ENCODE peak calls at places on chromosomes 4 and X, in six cellular contexts. One of them, this sample, is unnamed.

GRCh38 chrX:2486476-2487133 is 14.2 kb downstream of the DHRSX start:
- DNase-seq in dorsolateral prefrontal cortex: no peak
- DNase-seq in fibroblast of mammary gland: no peak
- DNase-seq in GM20000: peak; percentile 12
- DNase-seq in upper lobe of right lung: peak; percentile 29
- DNase-seq in psoas muscle: no peak
- DNase-seq in this sample: no peak

GRCh38 chr4:151226004-151226932 is 50.7 kb upstream of the PRSS48 start:
- DNase-seq in GM20000: no peak
- DNase-seq in upper lobe of right lung: no peak
- DNase-seq in psoas muscle: no peak
- DNase-seq in dorsolateral prefrontal cortex: no peak
- DNase-seq in fibroblast of mammary gland: peak; percentile 91
- DNase-seq in this sample: no peak

GRCh38 chr4:16056681-16057400 is 27.0 kb downstream of the PROM1 start:
- DNase-seq in psoas muscle: peak; percentile 31
- DNase-seq in fibroblast of mammary gland: no peak
- DNase-seq in dorsolateral prefrontal cortex: no peak
- DNase-seq in GM20000: no peak
- DNase-seq in upper lobe of right lung: no peak
- DNase-seq in this sample: no peak

GRCh38 chrX:10071451-10072163 is 85.2 kb upstream of the CLCN4 start:
- DNase-seq in fibroblast of mammary gland: peak; percentile 31
- DNase-seq in dorsolateral prefrontal cortex: no peak
- DNase-seq in upper lobe of right lung: no peak
- DNase-seq in GM20000: no peak
- DNase-seq in psoas muscle: no peak
- DNase-seq in this sample: no peak

GRCh38 chr4:13543648-13544555 is at the start of gene NKX3-2:
- DNase-seq in fibroblast of mammary gland: no peak
- DNase-seq in dorsolateral prefrontal cortex: no peak
- DNase-seq in GM20000: peak; percentile 41
- DNase-seq in psoas muscle: no peak
- DNase-seq in upper lobe of right lung: no peak
- DNase-seq in this sample: no peak

GRCh38 chrX:87727615-87728014 is 210.0 kb downstream of the KLHL4 start:
- DNase-seq in GM20000: no peak
- DNase-seq in psoas muscle: no peak
- DNase-seq in fibroblast of mammary gland: no peak
- DNase-seq in dorsolateral prefrontal cortex: no peak
- DNase-seq in upper lobe of right lung: no peak
- DNase-seq in this sample: no peak

GRCh38 chrX:19824603-19825002 is 62.8 kb downstream of the SH3KBP1 start:
- DNase-seq in psoas muscle: no peak
- DNase-seq in GM20000: no peak
- DNase-seq in upper lobe of right lung: no peak
- DNase-seq in dorsolateral prefrontal cortex: no peak
- DNase-seq in fibroblast of mammary gland: peak; percentile 79
- DNase-seq in this sample: peak; percentile 75

GRCh38 chrX:133370719-133371275 is 44.5 kb downstream of the GPC4 start:
- DNase-seq in fibroblast of mammary gland: no peak
- DNase-seq in upper lobe of right lung: no peak
- DNase-seq in GM20000: no peak
- DNase-seq in dorsolateral prefrontal cortex: no peak
- DNase-seq in psoas muscle: no peak
- DNase-seq in this sample: no peak

GRCh38 chr4:130026185-130026584 is 930.2 kb downstream of the C4orf33 start:
- DNase-seq in dorsolateral prefrontal cortex: no peak
- DNase-seq in GM20000: no peak
- DNase-seq in psoas muscle: no peak
- DNase-seq in upper lobe of right lung: no peak
- DNase-seq in fibroblast of mammary gland: no peak
- DNase-seq in this sample: no peak

GRCh38 chr4:1072830-1073446 is 40.4 kb downstream of the RNF212 start:
- DNase-seq in upper lobe of right lung: peak; percentile 62
- DNase-seq in dorsolateral prefrontal cortex: no peak
- DNase-seq in GM20000: peak; percentile 74
- DNase-seq in psoas muscle: peak; percentile 39
- DNase-seq in fibroblast of mammary gland: peak; percentile 62
- DNase-seq in this sample: peak; percentile 81

GRCh38 chr4:87278335-87278794 is 44.3 kb downstream of the HSD17B13 start:
- DNase-seq in GM20000: no peak
- DNase-seq in upper lobe of right lung: no peak
- DNase-seq in dorsolateral prefrontal cortex: no peak
- DNase-seq in fibroblast of mammary gland: no peak
- DNase-seq in psoas muscle: no peak
- DNase-seq in this sample: no peak

GRCh38 chrX:95071052-95071451 is 1397.0 kb downstream of the FAM133A start:
- DNase-seq in dorsolateral prefrontal cortex: no peak
- DNase-seq in GM20000: no peak
- DNase-seq in fibroblast of mammary gland: peak; percentile 11
- DNase-seq in psoas muscle: no peak
- DNase-seq in upper lobe of right lung: no peak
- DNase-seq in this sample: no peak

GRCh38 chrX:8429692-8430249 is 34.9 kb upstream of the VCX3B start:
- DNase-seq in psoas muscle: no peak
- DNase-seq in dorsolateral prefrontal cortex: no peak
- DNase-seq in fibroblast of mammary gland: no peak
- DNase-seq in GM20000: no peak
- DNase-seq in upper lobe of right lung: no peak
- DNase-seq in this sample: no peak

GRCh38 chr4:7412586-7412975 is 22.1 kb downstream of the PSAPL1 start:
- DNase-seq in dorsolateral prefrontal cortex: peak; percentile 6
- DNase-seq in psoas muscle: no peak
- DNase-seq in upper lobe of right lung: peak; percentile 37
- DNase-seq in fibroblast of mammary gland: no peak
- DNase-seq in GM20000: no peak
- DNase-seq in this sample: no peak

GRCh38 chr4:166012129-166013078 is 139.4 kb downstream of the TLL1 start:
- DNase-seq in fibroblast of mammary gland: peak; percentile 13
- DNase-seq in psoas muscle: no peak
- DNase-seq in dorsolateral prefrontal cortex: no peak
- DNase-seq in upper lobe of right lung: no peak
- DNase-seq in GM20000: no peak
- DNase-seq in this sample: no peak

GRCh38 chr4:71669291-71669690 is 114.6 kb downstream of the GC start:
- DNase-seq in upper lobe of right lung: no peak
- DNase-seq in fibroblast of mammary gland: no peak
- DNase-seq in dorsolateral prefrontal cortex: no peak
- DNase-seq in psoas muscle: no peak
- DNase-seq in GM20000: no peak
- DNase-seq in this sample: no peak

GRCh38 chr4:10944321-10944720 is 259.8 kb upstream of the CLNK start:
- DNase-seq in psoas muscle: no peak
- DNase-seq in upper lobe of right lung: no peak
- DNase-seq in dorsolateral prefrontal cortex: no peak
- DNase-seq in GM20000: no peak
- DNase-seq in fibroblast of mammary gland: no peak
- DNase-seq in this sample: no peak

GRCh38 chr4:77586953-77587383 is 18.7 kb upstream of the CXCL13 start:
- DNase-seq in psoas muscle: no peak
- DNase-seq in upper lobe of right lung: no peak
- DNase-seq in GM20000: peak; percentile 68
- DNase-seq in dorsolateral prefrontal cortex: no peak
- DNase-seq in fibroblast of mammary gland: peak; percentile 56
- DNase-seq in this sample: peak; percentile 90

GRCh38 chr4:33255094-33255493 is 2534.9 kb downstream of the PCDH7 start:
- DNase-seq in upper lobe of right lung: no peak
- DNase-seq in dorsolateral prefrontal cortex: no peak
- DNase-seq in fibroblast of mammary gland: no peak
- DNase-seq in GM20000: no peak
- DNase-seq in psoas muscle: no peak
- DNase-seq in this sample: no peak

GRCh38 chrX:9316096-9316495 is 148.8 kb upstream of the TBL1X start:
- DNase-seq in dorsolateral prefrontal cortex: no peak
- DNase-seq in GM20000: no peak
- DNase-seq in fibroblast of mammary gland: no peak
- DNase-seq in upper lobe of right lung: no peak
- DNase-seq in psoas muscle: no peak
- DNase-seq in this sample: no peak

GRCh38 chr4:5569451-5569850 is 138.9 kb downstream of the EVC2 start:
- DNase-seq in upper lobe of right lung: no peak
- DNase-seq in psoas muscle: no peak
- DNase-seq in fibroblast of mammary gland: no peak
- DNase-seq in dorsolateral prefrontal cortex: no peak
- DNase-seq in GM20000: no peak
- DNase-seq in this sample: no peak

GRCh38 chr4:185183622-185184281 is 20.0 kb downstream of the CFAP97 start:
- DNase-seq in GM20000: peak; percentile 58
- DNase-seq in upper lobe of right lung: no peak
- DNase-seq in fibroblast of mammary gland: peak; percentile 93
- DNase-seq in dorsolateral prefrontal cortex: peak; percentile 58
- DNase-seq in psoas muscle: peak; percentile 59
- DNase-seq in this sample: peak; percentile 89

GRCh38 chr4:19239565-19239964 is 1012.1 kb upstream of the SLIT2 start:
- DNase-seq in dorsolateral prefrontal cortex: no peak
- DNase-seq in GM20000: no peak
- DNase-seq in psoas muscle: no peak
- DNase-seq in fibroblast of mammary gland: peak; percentile 55
- DNase-seq in upper lobe of right lung: no peak
- DNase-seq in this sample: no peak

GRCh38 chr4:118683513-118683912 is 1.7 kb upstream of the METTL14 start:
- DNase-seq in fibroblast of mammary gland: peak; percentile 15
- DNase-seq in dorsolateral prefrontal cortex: no peak
- DNase-seq in psoas muscle: no peak
- DNase-seq in upper lobe of right lung: no peak
- DNase-seq in GM20000: peak; percentile 4
- DNase-seq in this sample: no peak

GRCh38 chr4:118680808-118681207 is 4.4 kb upstream of the METTL14 start:
- DNase-seq in dorsolateral prefrontal cortex: no peak
- DNase-seq in psoas muscle: no peak
- DNase-seq in GM20000: no peak
- DNase-seq in fibroblast of mammary gland: no peak
- DNase-seq in upper lobe of right lung: no peak
- DNase-seq in this sample: no peak

GRCh38 chr4:118682928-118683327 is 2.3 kb upstream of the METTL14 start:
- DNase-seq in GM20000: no peak
- DNase-seq in dorsolateral prefrontal cortex: no peak
- DNase-seq in fibroblast of mammary gland: peak; percentile 47
- DNase-seq in psoas muscle: no peak
- DNase-seq in upper lobe of right lung: no peak
- DNase-seq in this sample: no peak

DNA sequence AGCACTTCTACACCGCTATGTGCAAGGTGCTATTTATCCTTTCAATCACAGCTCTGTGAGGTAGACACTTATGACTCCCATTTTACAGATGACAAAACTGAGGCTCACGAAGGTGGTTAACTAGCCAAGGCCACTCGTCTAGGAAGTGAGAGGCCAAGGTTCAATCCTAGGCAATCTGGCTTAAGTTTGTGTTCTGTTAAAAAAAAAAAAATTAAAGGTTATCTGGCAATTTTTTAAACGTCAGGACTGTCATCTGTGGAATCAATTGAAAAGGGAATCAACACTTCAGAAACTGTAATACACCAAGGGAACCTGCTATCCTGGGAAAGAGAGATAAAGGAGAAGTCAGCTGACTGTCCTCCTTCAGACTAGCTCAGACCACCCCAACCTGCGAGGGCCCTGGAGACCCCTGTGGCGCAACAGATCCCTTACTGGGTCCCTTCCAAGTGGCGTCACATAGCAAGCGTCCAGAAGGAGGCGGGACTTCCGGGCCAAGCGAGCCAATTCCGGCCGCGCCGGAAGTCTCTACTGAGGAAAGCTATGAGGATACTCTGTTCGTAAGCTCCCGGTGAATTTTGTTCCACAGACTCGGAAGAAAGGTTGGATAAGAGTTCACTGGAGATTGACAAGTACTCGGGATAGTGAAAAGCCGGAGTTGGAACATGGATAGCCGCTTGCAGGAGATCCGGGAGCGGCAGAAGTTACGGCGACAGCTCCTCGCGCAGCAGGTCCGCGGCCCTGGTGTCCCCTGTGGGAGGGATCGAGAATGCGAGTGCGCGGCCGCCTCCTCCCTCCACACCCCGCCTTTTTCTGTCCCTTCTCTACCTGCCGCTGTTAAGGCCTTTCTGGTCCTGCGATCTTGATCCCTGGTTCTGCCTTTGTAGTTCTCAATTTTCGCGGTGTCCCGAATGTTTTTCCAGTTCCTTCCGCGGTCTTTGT is at the start of gene METTL14:
- DNase-seq in psoas muscle: peak; percentile 92
- DNase-seq in GM20000: peak; percentile 84
- DNase-seq in dorsolateral prefrontal cortex: peak; percentile 93
- DNase-seq in upper lobe of right lung: peak; percentile 94
- DNase-seq in fibroblast of mammary gland: peak; percentile 87
- DNase-seq in this sample: peak; percentile 93
- TF ChIP-seq CTCF in psoas muscle: peak; percentile 15
- TF ChIP-seq CTCF in GM20000: no peak
- TF ChIP-seq CTCF in dorsolateral prefrontal cortex: peak; percentile 38
- TF ChIP-seq CTCF in upper lobe of right lung: peak; percentile 6
- TF ChIP-seq CTCF in fibroblast of mammary gland: no peak
- TF ChIP-seq CTCF in this sample: no peak

DNA sequence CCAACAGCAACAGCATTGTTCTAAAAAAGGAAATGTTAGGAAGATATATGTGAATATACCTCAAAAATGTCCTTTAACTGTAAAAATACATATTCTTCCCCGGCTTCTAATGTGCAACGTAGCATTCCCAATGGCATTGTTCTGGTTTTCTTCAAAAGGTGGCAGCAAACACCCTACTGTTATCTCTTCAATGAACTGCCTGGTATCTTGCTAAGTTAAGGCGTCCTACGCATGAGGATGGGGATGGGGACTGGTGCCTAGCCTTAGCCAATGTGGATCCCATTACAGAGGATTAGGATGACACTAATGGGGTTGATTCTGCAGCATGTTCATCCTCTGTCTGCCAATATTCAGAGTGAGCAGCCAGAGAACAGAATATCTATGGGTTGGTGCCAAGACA is 334.9 kb upstream of the ADGRL3 start:
- DNase-seq in dorsolateral prefrontal cortex: no peak
- DNase-seq in psoas muscle: no peak
- DNase-seq in GM20000: no peak
- DNase-seq in fibroblast of mammary gland: no peak
- DNase-seq in upper lobe of right lung: no peak
- DNase-seq in this sample: no peak
- TF ChIP-seq CTCF in dorsolateral prefrontal cortex: peak; percentile 52
- TF ChIP-seq CTCF in psoas muscle: no peak
- TF ChIP-seq CTCF in GM20000: no peak
- TF ChIP-seq CTCF in fibroblast of mammary gland: no peak
- TF ChIP-seq CTCF in upper lobe of right lung: peak; percentile 5
- TF ChIP-seq CTCF in this sample: no peak

DNA sequence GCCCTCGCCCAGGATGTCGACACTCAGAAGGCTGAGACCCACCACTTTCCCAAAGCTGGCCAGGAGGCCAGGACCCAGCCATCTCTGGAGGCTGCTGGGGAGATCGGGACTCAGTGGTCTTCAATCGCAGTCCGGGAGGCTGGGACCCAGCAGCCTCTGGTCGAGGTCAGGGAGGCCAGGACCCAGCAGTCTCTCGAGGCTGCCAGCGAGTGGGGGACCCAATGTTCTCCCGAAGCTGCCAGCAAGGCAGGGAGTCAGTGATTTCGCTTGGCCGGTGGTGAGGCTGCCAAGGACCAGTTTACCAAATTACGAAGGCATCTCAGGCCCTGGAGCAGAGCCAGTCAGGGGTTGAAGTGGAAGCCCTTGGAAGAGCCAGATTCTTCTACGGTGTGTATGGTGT is 181.6 kb downstream of the NAF1 start:
- DNase-seq in GM20000: no peak
- DNase-seq in fibroblast of mammary gland: no peak
- DNase-seq in dorsolateral prefrontal cortex: no peak
- DNase-seq in psoas muscle: no peak
- DNase-seq in upper lobe of right lung: no peak
- DNase-seq in this sample: no peak
- TF ChIP-seq CTCF in GM20000: no peak
- TF ChIP-seq CTCF in fibroblast of mammary gland: no peak
- TF ChIP-seq CTCF in dorsolateral prefrontal cortex: no peak
- TF ChIP-seq CTCF in psoas muscle: no peak
- TF ChIP-seq CTCF in upper lobe of right lung: no peak
- TF ChIP-seq CTCF in this sample: no peak

GRCh38 chr4:82780398-82781231 is 18.0 kb downstream of the SCD5 start:
- DNase-seq in GM20000: no peak
- DNase-seq in fibroblast of mammary gland: peak; percentile 49
- DNase-seq in psoas muscle: peak; percentile 71
- DNase-seq in upper lobe of right lung: peak; percentile 78
- DNase-seq in dorsolateral prefrontal cortex: peak; percentile 56
- DNase-seq in this sample: no peak
- TF ChIP-seq CTCF in GM20000: no peak
- TF ChIP-seq CTCF in fibroblast of mammary gland: no peak
- TF ChIP-seq CTCF in psoas muscle: no peak
- TF ChIP-seq CTCF in upper lobe of right lung: no peak
- TF ChIP-seq CTCF in dorsolateral prefrontal cortex: no peak
- TF ChIP-seq CTCF in this sample: no peak

This sample was measured in activated CD8-positive, alpha-beta T cell treated with anti-CD3 and anti-CD28 coated beads for 36 hours.